ENCODE peak calls at places on chromosomes 6 and 20, in seven cellular contexts. Q is HFFc6, V is H9, M is keratinocyte, X is GM12864, D is IMR-90, T is heart right ventricle. Z is an unnamed sample.

GRCh38 chr20:50690979-50691584 is at the start of gene RIPOR3:
- DNase-seq in D (no peak), V (peak), X (no peak), Q (peak), T (no peak), M (no peak), Z (no peak)

GRCh38 chr6:154824076-154824475 is 90.9 kb downstream of the SCAF8 start:
- DNase-seq in Q (no peak), X (no peak), V (no peak), D (no peak), T (no peak), M (no peak), Z (no peak)

GRCh38 chr20:9829835-9830234 is 9.0 kb downstream of the PAK5 start:
- DNase-seq in D (no peak), V (peak), Q (no peak), T (no peak), X (no peak), M (no peak), Z (no peak)

GRCh38 chr20:43723194-43723593 is 3.6 kb downstream of the GTSF1L start:
- DNase-seq in X (no peak), D (peak), Q (no peak), T (no peak), M (no peak), V (no peak), Z (no peak)

GRCh38 chr6:160678230-160678629 is 14.2 kb upstream of the LPA start:
- DNase-seq in Q (no peak), X (no peak), V (no peak), D (no peak), T (no peak), M (no peak), Z (no peak)

GRCh38 chr6:158642805-158643489 is 1.6 kb downstream of the DYNLT1 start:
- DNase-seq in M (no peak), V (no peak), X (no peak), T (no peak), D (peak), Q (no peak), Z (no peak)

GRCh38 chr6:148800535-148800934 is 53.7 kb downstream of the UST start:
- DNase-seq in M (no peak), T (no peak), D (peak), V (no peak), X (no peak), Q (peak), Z (no peak)

GRCh38 chr6:137631323-137631722 is 137.1 kb upstream of the OLIG3 start:
- DNase-seq in M (no peak), X (peak), Q (no peak), D (no peak), T (no peak), V (no peak), Z (peak)

GRCh38 chr20:34300809-34301586 is 2.2 kb downstream of the AHCY start:
- DNase-seq in M (no peak), X (no peak), D (no peak), V (no peak), T (peak), Q (no peak), Z (no peak)

GRCh38 chr6:169653691-169654090 is 48.1 kb downstream of the WDR27 start:
- DNase-seq in V (no peak), M (no peak), Q (no peak), D (no peak), X (no peak), T (no peak), Z (no peak)

GRCh38 chr6:73798592-73798991 is 102.6 kb downstream of the CD109 start:
- DNase-seq in V (peak), T (peak), M (no peak), Q (peak), D (peak), X (no peak), Z (peak)

GRCh38 chr6:79946773-79947190 is 571 bp downstream of the ELOVL4 start:
- DNase-seq in V (peak), X (no peak), Q (peak), T (no peak), D (peak), M (no peak), Z (no peak)

GRCh38 chr6:152087096-152087495 is 279.6 kb downstream of the ESR1 start:
- DNase-seq in T (no peak), Q (peak), D (peak), V (no peak), X (no peak), M (no peak), Z (no peak)

GRCh38 chr20:40702504-40702903 is 13.5 kb upstream of the MAFB start:
- DNase-seq in T (no peak), M (no peak), V (no peak), X (no peak), Q (no peak), D (no peak), Z (no peak)

GRCh38 chr20:41136695-41137411 is 490 bp upstream of the PLCG1 start:
- DNase-seq in V (peak), Q (peak), T (peak), D (peak), M (no peak), X (no peak), Z (peak)

GRCh38 chr6:21992178-21992967 is 304.5 kb downstream of the PRL start:
- DNase-seq in T (no peak), X (no peak), D (peak), Q (peak), V (no peak), M (no peak), Z (no peak)

GRCh38 chr6:134379086-134379485 is 61.2 kb upstream of the SGK1 start:
- DNase-seq in Q (no peak), T (peak), V (peak), X (peak), M (peak), D (no peak), Z (peak)

DNA sequence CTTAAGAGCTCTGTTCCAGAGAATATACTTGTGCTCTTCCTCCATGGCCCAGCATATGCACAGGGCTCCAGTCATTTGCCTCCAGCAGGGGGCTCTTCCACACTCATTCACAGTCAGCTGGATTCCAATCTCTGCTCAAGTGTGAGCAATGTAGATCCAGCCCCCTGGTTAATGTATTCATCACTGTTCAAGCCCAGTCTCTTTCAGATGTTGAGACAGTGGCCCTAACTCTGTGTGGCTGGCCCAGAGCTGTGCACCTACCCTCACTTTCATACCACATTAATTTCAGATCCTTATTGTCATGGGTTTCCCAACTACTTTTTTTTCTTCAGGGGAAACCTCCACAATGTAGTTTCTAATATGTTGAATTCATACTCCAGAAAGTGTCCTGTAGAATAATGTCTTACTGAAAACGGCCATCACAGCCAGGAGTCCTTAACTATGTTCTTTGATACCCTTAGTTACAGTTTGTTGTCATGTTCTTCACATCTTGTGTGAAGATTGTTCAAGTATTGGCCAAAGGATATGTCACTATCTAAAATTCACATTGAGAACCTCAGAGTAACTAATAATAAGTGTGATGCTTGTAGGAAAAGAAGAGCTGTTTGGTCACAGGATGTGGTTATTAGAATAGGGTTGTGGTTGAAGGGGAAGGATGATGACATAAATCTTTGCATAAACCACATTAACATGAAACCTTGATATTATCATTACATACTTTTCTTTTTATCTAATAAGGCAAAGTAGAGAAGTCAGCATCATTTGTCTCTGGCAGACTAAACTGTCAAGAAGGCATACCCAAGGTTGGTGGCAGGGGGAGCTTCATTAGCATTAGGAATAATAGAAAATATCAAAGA is 14.4 kb upstream of the HLA-DQA1 start:
- DNase-seq in T (no peak), D (peak), M (no peak), V (peak), X (peak), Q (peak), Z (peak)
- TF ChIP-seq CTCF in T (peak), D (peak), M (peak), V (peak), X (peak), Q (peak), Z (peak)

DNA sequence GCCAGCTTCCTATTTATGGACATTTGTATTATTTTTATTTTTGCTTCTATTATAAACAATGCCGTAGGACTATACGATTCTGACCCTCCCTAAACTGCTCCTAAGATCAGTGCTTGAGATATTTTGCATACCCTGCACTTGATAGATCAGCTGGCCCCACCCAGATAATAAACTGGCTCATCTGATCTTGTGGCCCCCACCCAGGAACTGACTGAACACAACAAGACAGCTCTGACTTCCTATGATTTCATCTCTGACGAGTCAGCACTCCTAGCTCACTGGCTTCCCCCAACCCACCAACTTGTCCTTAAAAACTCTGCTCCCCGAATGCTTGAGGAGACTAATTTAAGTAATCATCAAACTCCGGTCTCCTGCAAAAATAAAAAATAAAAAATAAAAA is 34.9 kb upstream of the TFAP2A start:
- DNase-seq in T (no peak), D (no peak), M (no peak), X (no peak), Q (no peak), V (no peak), Z (no peak)
- TF ChIP-seq CTCF in T (no peak), D (no peak), M (no peak), X (no peak), Q (no peak), V (no peak), Z (no peak)

GRCh38 chr6:33788694-33789549 is at the start of gene LEMD2:
- DNase-seq in T (peak), Q (peak), X (peak), D (peak), V (peak), M (peak), Z (peak)
- TF ChIP-seq CTCF in T (no peak), Q (peak), X (no peak), D (no peak), V (no peak), M (no peak), Z (no peak)

GRCh38 chr6:35568967-35569606 is 56.4 kb upstream of the TULP1 start:
- DNase-seq in M (no peak), X (no peak), T (no peak), V (peak), Q (no peak), D (no peak), Z (peak)
- TF ChIP-seq CTCF in M (peak), X (peak), T (no peak), V (peak), Q (peak), D (peak), Z (peak)